ENCODE peak calls at places on chromosomes 13 and 19, in eight cellular contexts. F is CD8-positive, alpha-beta memory T cell; K is H9; Z is thoracic aorta; I is IMR-90; M is heart right ventricle; U is cardiac muscle cell; X is psoas muscle. V is an unnamed sample.

GRCh38 chr19:3456925-3457530 is 23.3 kb downstream of the SMIM24 start:
- DNase-seq in F (no peak), K (no peak), Z (no peak), I (no peak), M (no peak), U (no peak), X (no peak), V (no peak)

GRCh38 chr19:15248648-15249559 is 16.7 kb upstream of the EPHX3 start:
- DNase-seq in F (no peak), K (no peak), Z (peak), I (peak), M (peak), U (peak), X (peak), V (peak)

GRCh38 chr13:98222081-98222554 is 45.0 kb upstream of the RNF113B start:
- DNase-seq in F (no peak), K (no peak), Z (no peak), I (peak), M (no peak), U (peak), X (no peak), V (no peak)

GRCh38 chr19:52170863-52171320 is 529 bp downstream of the ZNF836 start:
- DNase-seq in F (no peak), K (peak), Z (no peak), I (no peak), M (peak), U (no peak), X (peak), V (no peak)

GRCh38 chr13:74715718-74716117 is 581.5 kb upstream of the KLF12 start:
- DNase-seq in F (no peak), K (no peak), Z (no peak), I (no peak), M (no peak), U (no peak), X (no peak), V (no peak)

GRCh38 chr13:42497798-42498197 is 76.2 kb upstream of the TNFSF11 start:
- DNase-seq in F (no peak), K (no peak), Z (no peak), I (peak), M (no peak), U (peak), X (no peak), V (no peak)

GRCh38 chr13:92573467-92574057 is 653.0 kb upstream of the GPC6 start:
- DNase-seq in F (no peak), K (peak), Z (no peak), I (peak), M (no peak), U (peak), X (no peak), V (no peak)

GRCh38 chr13:44352671-44353070 is 21.0 kb upstream of the SERP2 start:
- DNase-seq in F (no peak), K (no peak), Z (no peak), I (no peak), M (no peak), U (no peak), X (no peak), V (no peak)

GRCh38 chr13:66886248-66886647 is 343.9 kb downstream of the PCDH9 start:
- DNase-seq in F (no peak), K (no peak), Z (no peak), I (no peak), M (no peak), U (no peak), X (no peak), V (peak)

GRCh38 chr19:10766681-10767201 is 48.9 kb downstream of the DNM2 start:
- DNase-seq in F (no peak), K (no peak), Z (no peak), I (peak), M (no peak), U (peak), X (no peak), V (no peak)

GRCh38 chr19:11578342-11579142 is 1.1 kb upstream of the ACP5 start:
- DNase-seq in F (peak), K (peak), Z (no peak), I (no peak), M (peak), U (peak), X (peak), V (peak)

GRCh38 chr13:114151565-114152284 is 19.3 kb upstream of the RASA3 start:
- DNase-seq in F (peak), K (no peak), Z (no peak), I (no peak), M (no peak), U (peak), X (peak), V (no peak)

GRCh38 chr13:84445776-84446175 is 563.5 kb upstream of the SLITRK1 start:
- DNase-seq in F (no peak), K (no peak), Z (no peak), I (peak), M (no peak), U (peak), X (no peak), V (no peak)

GRCh38 chr19:17420267-17420924 is 549 bp downstream of the MVB12A start:
- DNase-seq in F (no peak), K (peak), Z (no peak), I (no peak), M (peak), U (peak), X (peak), V (peak)

GRCh38 chr19:17779281-17779930 is 15.5 kb upstream of the B3GNT3 start:
- DNase-seq in F (no peak), K (peak), Z (no peak), I (peak), M (peak), U (peak), X (peak), V (peak)

GRCh38 chr19:52217576-52217975 is 27.7 kb downstream of the PPP2R1A start:
- DNase-seq in F (no peak), K (no peak), Z (no peak), I (no peak), M (no peak), U (no peak), X (no peak), V (no peak)

GRCh38 chr13:38674208-38674607 is 12.7 kb upstream of the FREM2 start:
- DNase-seq in F (no peak), K (no peak), Z (no peak), I (no peak), M (no peak), U (no peak), X (no peak), V (no peak)

GRCh38 chr13:91817250-91817649 is 418.8 kb downstream of the GPC5 start:
- DNase-seq in F (no peak), K (no peak), Z (no peak), I (peak), M (no peak), U (peak), X (no peak), V (no peak)

GRCh38 chr13:50991624-50992610 is 82.3 kb downstream of the RNASEH2B start:
- DNase-seq in F (no peak), K (no peak), Z (no peak), I (no peak), M (no peak), U (no peak), X (no peak), V (no peak)

GRCh38 chr19:29503140-29503758 is 22.5 kb upstream of the VSTM2B start:
- DNase-seq in F (no peak), K (no peak), Z (no peak), I (no peak), M (no peak), U (no peak), X (no peak), V (no peak)

GRCh38 chr19:52188822-52189744 is 769 bp upstream of the PPP2R1A start:
- DNase-seq in F (no peak), K (no peak), Z (peak), I (no peak), M (no peak), U (no peak), X (peak), V (peak)

GRCh38 chr13:106916329-106916728 is 348.4 kb upstream of the ARGLU1 start:
- DNase-seq in F (no peak), K (no peak), Z (no peak), I (no peak), M (no peak), U (peak), X (no peak), V (no peak)

GRCh38 chr19:677201-677600 is 1.0 kb downstream of the FSTL3 start:
- DNase-seq in F (no peak), K (no peak), Z (peak), I (peak), M (peak), U (peak), X (peak), V (no peak)

GRCh38 chr13:113179374-113180230 is 21.2 kb downstream of the PROZ start:
- DNase-seq in F (no peak), K (no peak), Z (no peak), I (peak), M (no peak), U (no peak), X (no peak), V (no peak)

GRCh38 chr19:24141612-24142011 is 54.6 kb downstream of the ZNF254 start:
- DNase-seq in F (no peak), K (no peak), Z (no peak), I (no peak), M (no peak), U (no peak), X (no peak), V (no peak)

GRCh38 chr13:51881296-51881695 is 19.5 kb downstream of the CCDC70 start:
- DNase-seq in F (no peak), K (no peak), Z (no peak), I (no peak), M (no peak), U (no peak), X (no peak), V (no peak)

GRCh38 chr13:28000567-28000966 is 12.1 kb upstream of the URAD start:
- DNase-seq in F (no peak), K (peak), Z (no peak), I (no peak), M (no peak), U (no peak), X (no peak), V (no peak)

GRCh38 chr13:103539265-103539664 is 473.0 kb upstream of the SLC10A2 start:
- DNase-seq in F (no peak), K (peak), Z (no peak), I (no peak), M (no peak), U (no peak), X (no peak), V (peak)

GRCh38 chr13:33879044-33879596 is 61.2 kb downstream of the RFC3 start:
- DNase-seq in F (no peak), K (no peak), Z (no peak), I (no peak), M (no peak), U (no peak), X (no peak), V (no peak)
- H3K27ac ChIP-seq in F (no peak), K (no peak), Z (no peak), I (no peak), M (no peak), U (no peak), X (no peak), V (no peak)

DNA sequence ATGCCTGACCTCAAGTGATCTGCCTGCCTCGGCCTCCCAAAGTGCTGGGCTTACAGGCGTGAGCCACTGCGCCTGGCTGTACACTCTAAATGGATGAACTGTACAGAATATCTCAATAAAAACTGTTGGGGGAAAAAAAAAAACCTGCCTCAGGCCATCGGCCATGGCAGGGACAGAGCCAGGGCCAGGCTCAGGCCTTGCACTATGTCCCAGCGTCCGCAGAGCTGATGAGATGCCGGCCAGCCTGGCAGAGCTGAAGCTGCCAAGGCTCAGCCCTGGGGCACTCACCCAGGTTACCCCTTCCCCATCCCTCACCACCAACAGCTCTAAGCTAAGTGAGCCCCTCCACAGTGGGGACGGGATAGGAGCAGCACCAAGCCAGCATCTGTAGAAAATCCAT is 6.1 kb downstream of the PPP6R1 start:
- DNase-seq in F (no peak), K (no peak), Z (no peak), I (no peak), M (no peak), U (no peak), X (no peak), V (no peak)
- H3K27ac ChIP-seq in F (peak), K (no peak), Z (no peak), I (no peak), M (no peak), U (no peak), X (no peak), V (no peak)

DNA sequence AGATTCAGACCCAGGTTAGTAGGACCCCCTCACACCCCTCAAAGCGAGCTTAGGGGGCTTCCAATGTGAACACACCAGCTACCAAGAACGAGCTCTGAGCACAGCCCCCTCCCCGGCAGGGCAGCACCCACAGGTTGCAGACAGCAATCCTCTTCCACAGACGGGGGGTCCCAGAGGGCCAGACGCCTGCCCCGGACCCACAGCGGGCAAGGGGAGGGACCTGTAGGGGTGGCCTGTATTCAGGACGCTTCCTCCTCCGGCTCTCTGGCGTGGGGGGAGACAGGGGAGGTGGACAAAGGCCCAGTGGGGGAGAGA is 4.8 kb downstream of the TTYH1 start:
- DNase-seq in F (no peak), K (no peak), Z (no peak), I (no peak), M (no peak), U (no peak), X (no peak), V (no peak)
- H3K27ac ChIP-seq in F (no peak), K (no peak), Z (no peak), I (no peak), M (peak), U (no peak), X (no peak), V (peak)

DNA sequence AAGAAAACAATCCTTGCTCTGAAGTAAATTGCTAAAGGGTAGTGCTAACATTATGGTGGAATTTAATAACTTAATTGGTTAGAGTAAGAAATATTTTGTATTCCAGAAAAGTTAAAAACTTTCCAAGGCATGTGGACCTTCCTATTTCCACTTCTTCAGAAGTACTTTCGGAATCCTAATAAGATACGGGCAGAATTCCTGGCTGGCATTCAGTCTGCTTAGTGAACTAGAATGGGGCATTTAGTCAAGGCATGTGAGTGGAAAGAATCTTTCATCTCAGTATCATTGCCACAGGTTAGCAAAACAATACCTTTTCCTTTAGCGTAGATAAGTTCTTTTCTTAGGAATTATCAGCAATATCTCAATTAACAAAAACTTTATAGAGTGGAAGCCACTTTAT is 85.1 kb downstream of the TNFRSF19 start:
- DNase-seq in F (no peak), K (no peak), Z (no peak), I (no peak), M (no peak), U (no peak), X (no peak), V (no peak)
- H3K27ac ChIP-seq in F (no peak), K (no peak), Z (no peak), I (no peak), M (peak), U (no peak), X (no peak), V (no peak)

GRCh38 chr19:5967571-5967970 is 10.4 kb downstream of the RANBP3 start:
- DNase-seq in F (no peak), K (no peak), Z (no peak), I (no peak), M (no peak), U (no peak), X (no peak), V (no peak)
- H3K27ac ChIP-seq in F (no peak), K (no peak), Z (no peak), I (peak), M (no peak), U (peak), X (peak), V (peak)

DNA sequence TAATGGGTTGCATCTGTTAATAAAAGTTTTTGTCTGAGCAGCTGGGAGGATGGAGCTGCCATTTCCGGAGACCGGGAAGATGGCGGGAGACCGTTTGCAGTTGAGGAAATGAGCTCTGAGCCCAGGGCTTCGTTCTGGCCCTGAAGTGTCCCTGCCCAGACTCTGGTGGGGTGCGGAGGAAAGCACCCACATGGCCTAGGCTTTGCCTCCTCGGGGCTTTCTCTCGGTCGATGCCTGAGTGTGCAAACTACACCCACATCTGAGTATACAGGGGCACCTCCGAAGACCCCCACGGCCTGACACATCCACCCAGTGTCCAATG is 15.6 kb upstream of the NANOS3 start:
- DNase-seq in F (peak), K (no peak), Z (no peak), I (no peak), M (no peak), U (peak), X (no peak), V (no peak)
- H3K27ac ChIP-seq in F (peak), K (no peak), Z (peak), I (peak), M (peak), U (no peak), X (peak), V (peak)

V was measured in substantia nigra.